ENCODE peak calls at places on chromosomes 2 and 18, in eight cellular contexts. G is CD8-positive, alpha-beta memory T cell; S is iPS DF 6.9; Y is adrenal gland; T is astrocyte; W is GM23248; X is left ventricle myocardium inferior; C is small intestine. F is an unnamed sample.

GRCh38 chr2:28350791-28351285 is 41.8 kb upstream of the FOSL2 start:
- DNase-seq in W (no peak), Y (no peak), X (no peak), G (peak; percentile 37), C (no peak), T (no peak), S (no peak), F (no peak)

GRCh38 chr2:151644580-151644979 is 89.7 kb downstream of the NEB start:
- DNase-seq in G (no peak), Y (no peak), T (no peak), S (no peak), W (no peak), C (no peak), X (no peak), F (no peak)

GRCh38 chr2:131646669-131647297 is 119.1 kb downstream of the CCDC74A start:
- DNase-seq in W (peak; percentile 9), G (no peak), C (no peak), T (no peak), Y (no peak), X (no peak), S (no peak), F (no peak)

GRCh38 chr2:53593891-53594585 is 173.6 kb upstream of the CHAC2 start:
- DNase-seq in S (no peak), W (peak; percentile 41), X (no peak), Y (no peak), G (no peak), C (no peak), T (peak; percentile 92), F (peak; percentile 17)

GRCh38 chr2:31163011-31163540 is 24.8 kb upstream of the GALNT14 start:
- DNase-seq in X (no peak), Y (no peak), G (no peak), T (no peak), W (no peak), C (no peak), S (no peak), F (peak; percentile 88)

GRCh38 chr18:51091270-51091669 is 61.3 kb downstream of the SMAD4 start:
- DNase-seq in X (no peak), T (no peak), Y (no peak), S (no peak), W (no peak), C (no peak), G (no peak), F (no peak)

GRCh38 chr18:13217466-13217961 is 1.0 kb upstream of the LDLRAD4 start:
- DNase-seq in S (no peak), G (peak; percentile 59), X (peak; percentile 78), C (peak; percentile 70), Y (peak; percentile 72), W (peak; percentile 34), T (peak; percentile 18), F (peak; percentile 30)

GRCh38 chr2:60312618-60313017 is 240.8 kb downstream of the BCL11A start:
- DNase-seq in G (no peak), W (no peak), C (no peak), T (no peak), X (no peak), S (no peak), Y (no peak), F (no peak)

GRCh38 chr2:60354713-60355112 is 198.7 kb downstream of the BCL11A start:
- DNase-seq in T (no peak), G (no peak), C (no peak), X (no peak), S (no peak), W (no peak), Y (no peak), F (no peak)

GRCh38 chr2:23697256-23697655 is 229.7 kb downstream of the ATAD2B start:
- DNase-seq in W (no peak), G (no peak), S (no peak), C (no peak), X (no peak), T (no peak), Y (no peak), F (no peak)

GRCh38 chr2:175837046-175837445 is 165.0 kb downstream of the LNPK start:
- DNase-seq in G (no peak), Y (peak; percentile 40), S (no peak), X (no peak), W (peak; percentile 96), T (peak; percentile 94), C (no peak), F (peak; percentile 26)

GRCh38 chr2:151576080-151576479 is 158.2 kb downstream of the NEB start:
- DNase-seq in C (no peak), Y (no peak), S (no peak), X (no peak), G (no peak), T (no peak), W (no peak), F (no peak)

GRCh38 chr18:77055429-77056310 is 76.9 kb downstream of the MBP start:
- DNase-seq in T (no peak), S (no peak), C (peak; percentile 25), X (no peak), W (no peak), G (no peak), Y (no peak), F (no peak)

GRCh38 chr2:219495531-219496122 is 3.1 kb upstream of the GMPPA start:
- DNase-seq in G (peak; percentile 68), T (peak; percentile 66), Y (peak; percentile 50), W (peak; percentile 79), S (no peak), C (peak; percentile 53), X (peak; percentile 55), F (peak; percentile 90)

GRCh38 chr2:170264522-170264860 is 86.5 kb downstream of the MYO3B start:
- DNase-seq in Y (no peak), T (no peak), W (no peak), X (no peak), G (no peak), S (no peak), C (no peak), F (no peak)

GRCh38 chr18:39845086-39845485 is 2109.9 kb upstream of the PIK3C3 start:
- DNase-seq in T (no peak), G (no peak), C (no peak), X (no peak), Y (no peak), W (no peak), S (no peak), F (no peak)

GRCh38 chr2:22907330-22907729 is 477.6 kb upstream of the KLHL29 start:
- DNase-seq in G (no peak), C (no peak), S (no peak), T (no peak), X (no peak), W (no peak), Y (no peak), F (no peak)

GRCh38 chr18:79606621-79607331 is 72.8 kb upstream of the CTDP1 start:
- DNase-seq in S (no peak), T (no peak), X (peak; percentile 9), G (peak; percentile 43), C (no peak), Y (no peak), W (no peak), F (no peak)

GRCh38 chr18:48139427-48140347 is 209.2 kb upstream of the SMAD2 start:
- DNase-seq in S (no peak), X (peak; percentile 71), C (peak; percentile 91), T (no peak), Y (peak; percentile 53), G (no peak), W (no peak), F (no peak)

GRCh38 chr2:102268529-102269524 is 42.5 kb upstream of the IL1RL1 start:
- DNase-seq in W (peak; percentile 74), X (no peak), C (no peak), S (no peak), T (peak; percentile 90), Y (no peak), G (no peak), F (no peak)

GRCh38 chr18:80247403-80247916 is at the start of gene PARD6G:
- DNase-seq in T (peak; percentile 43), W (peak; percentile 88), Y (peak; percentile 86), S (no peak), X (peak; percentile 85), C (peak; percentile 56), G (peak; percentile 79), F (peak; percentile 74)

GRCh38 chr2:182197529-182197928 is 211.9 kb downstream of the PPP1R1C start:
- DNase-seq in T (no peak), W (no peak), S (no peak), C (no peak), Y (no peak), X (no peak), G (no peak), F (no peak)
- H3K4me3 ChIP-seq in T (no peak overlapping the region), W (no peak overlapping the region), S (no peak overlapping the region), C (no peak overlapping the region), Y (no peak overlapping the region), X (no peak overlapping the region), G (no peak overlapping the region), F (no peak overlapping the region)

GRCh38 chr2:233360771-233361176 is 6.5 kb downstream of the DGKD start:
- DNase-seq in G (no peak), W (no peak), X (no peak), T (no peak), S (no peak), Y (no peak), C (no peak), F (no peak)

GRCh38 chr2:233358864-233359386 is 4.6 kb downstream of the DGKD start:
- DNase-seq in T (no peak), G (no peak), W (no peak), Y (no peak), X (no peak), S (no peak), C (no peak), F (no peak)

GRCh38 chr2:233361298-233361697 is 7.0 kb downstream of the DGKD start:
- DNase-seq in T (no peak), Y (no peak), C (no peak), G (no peak), X (no peak), S (no peak), W (no peak), F (no peak)

GRCh38 chr2:233358335-233358734 is 4.0 kb downstream of the DGKD start:
- DNase-seq in G (no peak), W (no peak), C (no peak), X (no peak), T (no peak), Y (no peak), S (no peak), F (no peak)

GRCh38 chr2:233359823-233360222 is 5.5 kb downstream of the DGKD start:
- DNase-seq in X (no peak), S (no peak), T (no peak), W (no peak), Y (no peak), G (no peak), C (no peak), F (no peak)
- H3K4me1 ChIP-seq in X (peaks cover 63% of the 10 kb centered on the region), S (no peaks in the 10 kb centered on the region), T (peaks cover 10% of the 10 kb centered on the region), W (no peaks in the 10 kb centered on the region), Y (peaks cover 5% of the 10 kb centered on the region), G (peaks cover 46% of the 10 kb centered on the region), C (no peaks in the 10 kb centered on the region), F (peaks cover 18% of the 10 kb centered on the region)

GRCh38 chr2:100109986-100110980 is 32.1 kb downstream of the AFF3 start:
- DNase-seq in G (no peak), X (no peak), T (no peak), C (no peak), W (no peak), S (no peak), Y (no peak), F (no peak)
- H3K4me3 ChIP-seq in G (no peak overlapping the region), X (no peak overlapping the region), T (no peak overlapping the region), C (no peak overlapping the region), W (no peak overlapping the region), S (no peak overlapping the region), Y (no peak overlapping the region), F (no peak overlapping the region)

DNA sequence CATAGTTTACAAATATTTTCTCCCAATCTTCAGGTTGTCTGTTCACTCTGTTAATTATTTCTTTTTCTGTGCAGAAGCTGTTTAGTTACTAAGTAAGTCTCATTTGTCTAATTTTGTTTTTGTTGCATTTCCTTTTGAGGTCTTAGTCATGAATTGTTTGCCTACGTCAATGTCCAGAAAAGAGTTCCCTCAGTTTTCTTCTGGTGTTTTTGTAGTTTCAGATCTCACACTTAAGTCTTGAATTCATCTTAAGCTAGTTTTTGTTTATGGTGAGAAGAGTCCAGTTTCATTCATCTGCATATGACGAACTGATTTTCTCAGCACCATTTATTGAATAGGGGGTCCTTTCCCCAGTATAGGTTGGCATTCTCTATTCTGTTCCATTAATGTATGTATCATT is 1252.2 kb upstream of the TMEFF2 start:
- DNase-seq in C (no peak), S (no peak), Y (no peak), W (no peak), G (no peak), X (no peak), T (no peak), F (no peak)
- H3K4me1 ChIP-seq in C (no peaks in the 10 kb centered on the region), S (no peaks in the 10 kb centered on the region), Y (no peaks in the 10 kb centered on the region), W (no peaks in the 10 kb centered on the region), G (no peaks in the 10 kb centered on the region), X (no peaks in the 10 kb centered on the region), T (no peaks in the 10 kb centered on the region), F (no peaks in the 10 kb centered on the region)